ENCODE peak calls at places on chromosomes 5 and 9, in five cellular contexts. E is GDM1; J is stimulated activated CD8-positive, alpha-beta memory T cell treated with anti-CD3 and anti-CD28 coated beads, Interleukin-2, amount 100 ng/mL, for 1 hour; W is GM12892; V is AG20443. P is an unnamed sample.

GRCh38 chr9:13378171-13378570 is 98.7 kb upstream of the MPDZ start:
- DNase-seq in E (no peak), J (no peak), W (no peak), V (peak), P (no peak)

GRCh38 chr9:94082956-94083355 is 1.3 kb upstream of the PTPDC1 start:
- DNase-seq in E (no peak), J (no peak), W (no peak), V (no peak), P (no peak)

GRCh38 chr5:20617876-20618275 is 629.9 kb upstream of the CDH18 start:
- DNase-seq in E (no peak), J (no peak), W (no peak), V (no peak), P (no peak)

GRCh38 chr5:14723648-14724231 is 59.2 kb downstream of the OTULIN start:
- DNase-seq in E (no peak), J (no peak), W (no peak), V (no peak), P (peak)

GRCh38 chr9:11011696-11012095 is 398.9 kb upstream of the PTPRD start:
- DNase-seq in E (no peak), J (no peak), W (no peak), V (no peak), P (no peak)

GRCh38 chr9:37452611-37453010 is 12.6 kb downstream of the ZBTB5 start:
- DNase-seq in E (no peak), J (no peak), W (no peak), V (no peak), P (no peak)

GRCh38 chr9:125541840-125542243 is 165.2 kb downstream of the MAPKAP1 start:
- DNase-seq in E (no peak), J (no peak), W (no peak), V (no peak), P (no peak)

GRCh38 chr9:36987891-36988290 is 46.2 kb downstream of the PAX5 start:
- DNase-seq in E (no peak), J (no peak), W (no peak), V (no peak), P (peak)

GRCh38 chr9:80806675-80807074 is 882.7 kb downstream of the TLE1 start:
- DNase-seq in E (no peak), J (no peak), W (no peak), V (no peak), P (no peak)

GRCh38 chr5:172058088-172058487 is 51.6 kb upstream of the FBXW11 start:
- DNase-seq in E (no peak), J (no peak), W (no peak), V (no peak), P (no peak)

GRCh38 chr5:150299571-150300327 is 3.0 kb downstream of the ARSI start:
- DNase-seq in E (no peak), J (no peak), W (no peak), V (peak), P (peak)

GRCh38 chr9:89122944-89123343 is 55.7 kb downstream of the SHC3 start:
- DNase-seq in E (no peak), J (no peak), W (no peak), V (peak), P (peak)

GRCh38 chr9:16642421-16643109 is 227.9 kb downstream of the BNC2 start:
- DNase-seq in E (no peak), J (no peak), W (no peak), V (no peak), P (no peak)

GRCh38 chr5:136772541-136772940 is 407.2 kb upstream of the TRPC7 start:
- DNase-seq in E (no peak), J (no peak), W (no peak), V (no peak), P (no peak)

GRCh38 chr5:168073991-168074800 is 217.2 kb upstream of the WWC1 start:
- DNase-seq in E (peak), J (no peak), W (no peak), V (peak), P (no peak)

GRCh38 chr5:37189355-37189754 is 59.8 kb downstream of the CPLANE1 start:
- DNase-seq in E (no peak), J (no peak), W (no peak), V (peak), P (no peak)

GRCh38 chr9:114287001-114287762 is 35.7 kb upstream of the ORM1 start:
- DNase-seq in E (no peak), J (no peak), W (no peak), V (no peak), P (no peak)

GRCh38 chr5:83118471-83118870 is 41.1 kb downstream of the XRCC4 start:
- DNase-seq in E (no peak), J (no peak), W (no peak), V (no peak), P (no peak)

P was measured in mammary epithelial cell.